ENCODE peak calls at places on chromosome 2, in five cellular contexts. P, O, Y, T and N are unnamed samples.

GRCh38 chr2:170073288-170073687 is 104.7 kb upstream of the MYO3B start:
- DNase-seq in T (peak), P (peak), Y (no peak), O (peak), N (no peak)

GRCh38 chr2:73269686-73270465 is 14.4 kb downstream of the FBXO41 start:
- DNase-seq in T (no peak), P (no peak), O (no peak), Y (no peak), N (no peak)

GRCh38 chr2:120867290-120868231 is 131.9 kb downstream of the GLI2 start:
- DNase-seq in O (peak), T (peak), Y (peak), P (peak), N (no peak)

GRCh38 chr2:128324008-128324896 is 5.6 kb upstream of the HS6ST1 start:
- DNase-seq in Y (no peak), P (no peak), O (no peak), T (no peak), N (no peak)

GRCh38 chr2:85744771-85745601 is 8.8 kb upstream of the ATOH8 start:
- DNase-seq in Y (no peak), P (peak), O (peak), T (no peak), N (no peak)

GRCh38 chr2:159251296-159252173 is 35.0 kb downstream of the WDSUB1 start:
- DNase-seq in O (no peak), P (no peak), Y (no peak), T (no peak), N (no peak)

GRCh38 chr2:101967826-101968498 is 23.8 kb upstream of the IL1R2 start:
- DNase-seq in T (no peak), P (peak), O (peak), Y (no peak), N (no peak)

GRCh38 chr2:67660871-67661270 is 263.7 kb downstream of the ETAA1 start:
- DNase-seq in T (no peak), O (no peak), Y (no peak), P (no peak), N (no peak)

GRCh38 chr2:165864353-165864752 is 70.3 kb upstream of the GALNT3 start:
- DNase-seq in P (no peak), O (no peak), Y (no peak), T (no peak), N (no peak)

GRCh38 chr2:46273919-46274318 is 23.3 kb upstream of the EPAS1 start:
- DNase-seq in O (no peak), Y (no peak), T (no peak), P (peak), N (no peak)

GRCh38 chr2:95273911-95274290 is 348 bp upstream of the PROM2 start:
- DNase-seq in T (no peak), O (no peak), Y (no peak), P (no peak), N (no peak)
- H3K27ac ChIP-seq in T (no peak), O (no peak), Y (no peak), P (no peak), N (no peak)

GRCh38 chr2:70992945-70993688 is 1.6 kb downstream of the TEX261 start:
- DNase-seq in Y (no peak), O (no peak), T (no peak), P (no peak), N (no peak)

GRCh38 chr2:70993689-70993986 is 1.0 kb downstream of the TEX261 start:
- DNase-seq in Y (no peak), O (no peak), P (no peak), T (no peak), N (no peak)

GRCh38 chr2:70994445-70995226 is at the start of gene TEX261:
- DNase-seq in Y (peak), P (peak), O (peak), T (peak), N (peak)

GRCh38 chr2:70995227-70995729 is 605 bp upstream of the TEX261 start:
- DNase-seq in T (no peak), P (peak), O (no peak), Y (peak), N (peak)

DNA sequence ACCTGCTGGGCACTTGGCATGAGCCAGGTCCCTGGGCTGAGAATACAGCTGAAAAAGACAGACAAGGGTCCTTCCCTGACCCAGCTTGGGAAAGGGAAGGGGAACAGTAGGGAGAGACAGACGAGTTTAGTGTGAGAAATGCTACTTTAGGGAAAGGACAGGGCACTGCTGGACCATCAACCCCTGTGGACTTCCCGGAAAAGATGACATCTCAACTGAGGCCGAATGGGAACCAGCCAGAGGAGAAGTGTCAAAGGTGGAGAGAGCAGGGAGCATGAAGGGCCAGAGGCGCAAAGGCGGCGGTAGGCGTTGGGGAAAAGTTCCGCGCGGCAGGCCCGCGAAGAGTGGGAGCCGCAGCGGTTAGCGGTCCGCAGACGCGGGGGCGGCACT is 623 bp downstream of the TEX261 start:
- DNase-seq in P (no peak), O (no peak), T (no peak), Y (no peak), N (no peak)
- H3K27ac ChIP-seq in P (peak), O (peak), T (peak), Y (no peak), N (peak)

GRCh38 chr2:174063492-174064092 is 98.4 kb upstream of the SP3 start:
- DNase-seq in O (no peak), T (no peak), Y (no peak), P (no peak), N (no peak)
- H3K27ac ChIP-seq in O (peak), T (no peak), Y (no peak), P (no peak), N (no peak)

GRCh38 chr2:234754126-234754525 is 197.7 kb upstream of the SH3BP4 start:
- DNase-seq in O (no peak), T (no peak), P (peak), Y (no peak), N (no peak)
- H3K27ac ChIP-seq in O (no peak), T (no peak), P (no peak), Y (no peak), N (no peak)